ENCODE peak calls at places on chromosome 11, in ten cellular contexts. I is IMR-90, J is heart right ventricle, D is HCT116, Y is AG04450, Q is BJ, B is mammary epithelial cell, Z is astrocyte of the spinal cord, G is transverse colon, L is esophagus squamous epithelium. E is an unnamed sample.

GRCh38 chr11:79253280-79253679 is 187.6 kb downstream of the TENM4 start:
- DNase-seq in I (no peak), J (no peak), D (no peak), Y (no peak), Q (no peak), B (no peak), Z (no peak), G (no peak), L (no peak), E (no peak)

GRCh38 chr11:130737866-130738431 is 178.3 kb downstream of the SNX19 start:
- DNase-seq in I (peak), J (peak), D (no peak), Y (no peak), Q (peak), B (no peak), Z (peak), G (no peak), L (no peak), E (no peak)

GRCh38 chr11:86610559-86611341 is 61.7 kb downstream of the ME3 start:
- DNase-seq in I (no peak), J (no peak), D (no peak), Y (no peak), Q (no peak), B (no peak), Z (no peak), G (no peak), L (no peak), E (no peak)

GRCh38 chr11:3161309-3161708 is 3.8 kb downstream of the OSBPL5 start:
- DNase-seq in I (no peak), J (peak), D (no peak), Y (no peak), Q (no peak), B (no peak), Z (no peak), G (peak), L (no peak), E (no peak)

GRCh38 chr11:2932850-2933251 is 3.6 kb upstream of the PHLDA2 start:
- DNase-seq in I (peak), J (no peak), D (no peak), Y (no peak), Q (no peak), B (peak), Z (peak), G (no peak), L (no peak), E (no peak)

GRCh38 chr11:66842501-66842895 is 743 bp upstream of the RCE1 start:
- DNase-seq in I (no peak), J (no peak), D (no peak), Y (no peak), Q (no peak), B (no peak), Z (no peak), G (no peak), L (no peak), E (no peak)

GRCh38 chr11:45167283-45167682 is 20.8 kb downstream of the PRDM11 start:
- DNase-seq in I (no peak), J (no peak), D (no peak), Y (no peak), Q (no peak), B (no peak), Z (no peak), G (no peak), L (no peak), E (no peak)

GRCh38 chr11:71914617-71915189 is 13.7 kb downstream of the XNDC1N start:
- DNase-seq in I (no peak), J (no peak), D (no peak), Y (no peak), Q (no peak), B (no peak), Z (no peak), G (no peak), L (no peak), E (no peak)

GRCh38 chr11:75126564-75126963 is 24.3 kb upstream of the SLCO2B1 start:
- DNase-seq in I (no peak), J (no peak), D (no peak), Y (no peak), Q (no peak), B (no peak), Z (no peak), G (no peak), L (no peak), E (no peak)

GRCh38 chr11:1225386-1226225 is 2.7 kb downstream of the MUC5B start:
- DNase-seq in I (no peak), J (peak), D (no peak), Y (no peak), Q (no peak), B (no peak), Z (no peak), G (peak), L (no peak), E (no peak)

GRCh38 chr11:67314218-67314617 is 10.9 kb downstream of the SSH3 start:
- DNase-seq in I (no peak), J (no peak), D (no peak), Y (no peak), Q (no peak), B (no peak), Z (no peak), G (no peak), L (no peak), E (no peak)

GRCh38 chr11:56876621-56877312 is 111.9 kb upstream of the OR5AK2 start:
- DNase-seq in I (peak), J (no peak), D (no peak), Y (no peak), Q (no peak), B (peak), Z (peak), G (no peak), L (no peak), E (no peak)

GRCh38 chr11:437228-437870 is 4.5 kb downstream of the ANO9 start:
- DNase-seq in I (no peak), J (peak), D (no peak), Y (no peak), Q (no peak), B (no peak), Z (no peak), G (no peak), L (no peak), E (no peak)

GRCh38 chr11:61129608-61130523 is 27.6 kb downstream of the CD5 start:
- DNase-seq in I (peak), J (peak), D (peak), Y (peak), Q (peak), B (peak), Z (peak), G (peak), L (no peak), E (peak)

GRCh38 chr11:113505541-113506375 is 30.6 kb upstream of the DRD2 start:
- DNase-seq in I (peak), J (no peak), D (peak), Y (no peak), Q (no peak), B (peak), Z (peak), G (no peak), L (no peak), E (no peak)

GRCh38 chr11:72229336-72229924 is 4.9 kb downstream of the INPPL1 start:
- DNase-seq in I (no peak), J (no peak), D (no peak), Y (no peak), Q (no peak), B (no peak), Z (no peak), G (no peak), L (no peak), E (no peak)

GRCh38 chr11:66567787-66568123 is 651 bp downstream of the CTSF start:
- DNase-seq in I (no peak), J (no peak), D (no peak), Y (no peak), Q (no peak), B (no peak), Z (no peak), G (no peak), L (no peak), E (no peak)

DNA sequence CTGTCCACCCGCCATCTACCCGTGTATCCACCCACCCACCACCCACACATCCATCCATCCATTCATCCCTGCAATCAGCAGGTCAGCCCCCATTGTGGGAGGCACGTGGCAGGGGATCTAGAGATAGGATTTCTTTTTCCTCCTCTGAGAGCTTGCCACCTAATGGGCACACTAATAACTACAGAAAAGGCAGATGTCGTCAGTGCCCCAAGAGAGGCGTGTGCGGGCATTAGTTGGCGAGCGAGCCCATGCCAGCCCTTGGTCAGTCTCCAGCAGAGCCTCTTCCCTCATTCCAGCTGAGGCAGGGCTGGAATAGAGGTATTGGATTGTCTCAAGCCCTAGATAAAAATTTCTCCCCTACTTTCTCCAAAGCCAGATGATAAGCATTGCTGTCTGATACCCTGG is 9.7 kb downstream of the USP2 start:
- DNase-seq in I (no peak), J (no peak), D (no peak), Y (no peak), Q (no peak), B (no peak), Z (no peak), G (no peak), L (no peak), E (no peak)
- TF ChIP-seq CTCF in I (peak), J (peak), D (peak), Y (no peak), Q (no peak), B (peak), Z (no peak), G (no peak), L (peak), E (peak)

GRCh38 chr11:15816270-15816871 is 540.0 kb downstream of the SOX6 start:
- DNase-seq in I (peak), J (no peak), D (no peak), Y (peak), Q (no peak), B (peak), Z (peak), G (peak), L (no peak), E (no peak)

GRCh38 chr11:15816996-15817395 is 539.4 kb downstream of the SOX6 start:
- DNase-seq in I (peak), J (no peak), D (no peak), Y (no peak), Q (no peak), B (no peak), Z (peak), G (no peak), L (no peak), E (no peak)

GRCh38 chr11:15818132-15818842 is 538.1 kb downstream of the SOX6 start:
- DNase-seq in I (no peak), J (no peak), D (no peak), Y (no peak), Q (no peak), B (no peak), Z (no peak), G (peak), L (no peak), E (no peak)

GRCh38 chr11:15821471-15821870 is 534.9 kb downstream of the SOX6 start:
- DNase-seq in I (peak), J (no peak), D (no peak), Y (no peak), Q (no peak), B (no peak), Z (no peak), G (no peak), L (no peak), E (no peak)

GRCh38 chr11:15819679-15820286 is 536.6 kb downstream of the SOX6 start:
- DNase-seq in I (peak), J (peak), D (peak), Y (no peak), Q (no peak), B (peak), Z (peak), G (peak), L (peak), E (no peak)
- TF ChIP-seq CTCF in I (peak), J (peak), D (peak), Y (peak), Q (peak), B (peak), Z (peak), G (peak), L (peak), E (peak)

GRCh38 chr11:17918049-17918605 is 94.7 kb downstream of the SERGEF start:
- DNase-seq in I (no peak), J (no peak), D (no peak), Y (no peak), Q (no peak), B (no peak), Z (no peak), G (no peak), L (no peak), E (no peak)
- TF ChIP-seq CTCF in I (no peak), J (no peak), D (no peak), Y (no peak), Q (no peak), B (no peak), Z (no peak), G (no peak), L (no peak), E (no peak)

GRCh38 chr11:65489061-65489705 is 9.7 kb upstream of the MALAT1 start:
- DNase-seq in I (peak), J (peak), D (no peak), Y (no peak), Q (peak), B (no peak), Z (peak), G (peak), L (no peak), E (no peak)

GRCh38 chr11:65487467-65488272 is 11.2 kb upstream of the MALAT1 start:
- DNase-seq in I (peak), J (peak), D (peak), Y (peak), Q (peak), B (peak), Z (peak), G (peak), L (peak), E (peak)

GRCh38 chr11:65486570-65487466 is 12.0 kb upstream of the MALAT1 start:
- DNase-seq in I (no peak), J (no peak), D (no peak), Y (no peak), Q (no peak), B (no peak), Z (no peak), G (no peak), L (no peak), E (no peak)

GRCh38 chr11:65488273-65489058 is 10.4 kb upstream of the MALAT1 start:
- DNase-seq in I (peak), J (peak), D (no peak), Y (no peak), Q (no peak), B (peak), Z (peak), G (peak), L (no peak), E (no peak)

GRCh38 chr11:65485820-65486219 is 13.0 kb upstream of the MALAT1 start:
- DNase-seq in I (no peak), J (no peak), D (no peak), Y (no peak), Q (no peak), B (peak), Z (no peak), G (no peak), L (no peak), E (no peak)
- TF ChIP-seq CTCF in I (no peak), J (no peak), D (no peak), Y (no peak), Q (no peak), B (no peak), Z (no peak), G (no peak), L (no peak), E (no peak)

GRCh38 chr11:69488543-69488940 is 7.1 kb downstream of the LINC01488 start:
- DNase-seq in I (no peak), J (no peak), D (no peak), Y (no peak), Q (no peak), B (no peak), Z (no peak), G (no peak), L (no peak), E (no peak)
- TF ChIP-seq CTCF in I (no peak), J (no peak), D (no peak), Y (no peak), Q (no peak), B (no peak), Z (no peak), G (no peak), L (no peak), E (no peak)

DNA sequence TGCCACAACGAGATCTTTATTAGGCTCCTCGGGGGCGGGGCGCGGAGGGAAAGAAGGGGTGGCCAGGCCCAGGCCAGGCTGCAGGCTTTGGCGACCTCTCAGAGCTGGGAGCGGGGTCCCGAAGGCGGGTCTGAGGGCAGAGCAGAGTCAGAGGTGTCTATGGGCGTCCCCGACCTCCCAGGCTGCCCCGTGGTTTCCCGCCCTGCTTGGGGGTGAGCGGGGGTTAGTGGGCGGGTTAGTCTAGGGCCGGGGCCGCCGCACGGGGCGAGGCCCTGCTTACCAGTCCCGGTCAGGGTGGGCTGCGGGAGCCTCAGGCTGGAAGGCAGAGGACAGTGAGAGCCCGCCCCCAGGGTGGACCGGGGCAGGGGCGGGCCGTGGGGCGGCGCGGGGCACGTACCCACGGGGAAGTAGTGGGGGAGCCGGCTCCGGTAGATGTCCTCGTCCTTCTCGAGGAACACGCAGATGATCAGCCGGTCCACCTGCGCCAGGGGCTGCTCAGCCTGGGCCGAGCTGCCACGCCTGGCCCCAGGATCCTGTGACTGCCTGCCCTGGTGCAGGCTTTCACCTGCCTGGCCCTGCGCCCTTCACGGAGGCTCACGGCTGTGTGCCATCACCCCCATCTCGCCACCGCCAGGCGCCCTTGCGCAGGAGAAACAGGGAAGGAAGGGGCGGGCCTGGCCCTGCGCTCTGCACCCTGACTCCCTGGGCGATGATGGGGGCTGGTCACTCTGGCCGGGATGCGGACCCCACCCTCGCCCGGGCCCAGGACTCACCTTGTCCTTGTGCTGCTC is 12.5 kb downstream of the OTUB1 start:
- DNase-seq in I (no peak), J (no peak), D (no peak), Y (no peak), Q (no peak), B (peak), Z (no peak), G (no peak), L (no peak), E (no peak)
- TF ChIP-seq CTCF in I (no peak), J (no peak), D (no peak), Y (no peak), Q (no peak), B (no peak), Z (no peak), G (no peak), L (no peak), E (no peak)